ENCODE peak calls at places on chromosome 11, in six cellular contexts. G is EL, R is cardiac fibroblast, T is IMR-90, I is RWPE1, S is Caco-2. V is an unnamed sample.

GRCh38 chr11:65639623-65640482 is 2.0 kb downstream of the SIPA1 start:
- DNase-seq in S (no peak), R (no peak), I (no peak), G (peak), T (no peak), V (no peak)

GRCh38 chr11:77085652-77086051 is 17.0 kb upstream of the OMP start:
- DNase-seq in T (no peak), I (no peak), R (no peak), G (no peak), S (peak), V (no peak)

GRCh38 chr11:119890466-119890865 is 161.5 kb upstream of the NECTIN1 start:
- DNase-seq in I (no peak), S (no peak), R (no peak), T (no peak), G (no peak), V (no peak)

GRCh38 chr11:61524963-61525587 is 16.5 kb downstream of the LRRC10B start:
- DNase-seq in S (no peak), I (no peak), T (no peak), R (no peak), G (no peak), V (no peak)

GRCh38 chr11:1104411-1105182 is 29.9 kb downstream of the MUC2 start:
- DNase-seq in I (no peak), R (no peak), G (no peak), S (no peak), T (no peak), V (no peak)

GRCh38 chr11:74388678-74389327 is 9.4 kb downstream of the PGM2L1 start:
- DNase-seq in S (peak), T (peak), I (peak), R (peak), G (peak), V (no peak)

GRCh38 chr11:107252429-107253161 is 205.0 kb downstream of the CWF19L2 start:
- DNase-seq in T (no peak), G (no peak), I (no peak), R (no peak), S (no peak), V (no peak)

GRCh38 chr11:78954261-78954660 is 379.6 kb upstream of the NARS2 start:
- DNase-seq in S (no peak), G (no peak), I (no peak), R (no peak), T (no peak), V (no peak)

GRCh38 chr11:79441159-79441875 is 487 bp upstream of the TENM4 start:
- DNase-seq in I (no peak), T (peak), S (no peak), R (no peak), G (peak), V (peak)

GRCh38 chr11:128548655-128549255 is 38.6 kb downstream of the ETS1 start:
- DNase-seq in I (peak), T (peak), G (peak), S (no peak), R (peak), V (no peak)